ENCODE peak calls at places on chromosomes 11 and 22, in ten cellular contexts. S is uterus, R is body of pancreas, L is A549, H is IMR-90, W is ovary, G is prostate gland, I is HCT116, F is Peyer's patch, C is stomach. P is an unnamed sample.

GRCh38 chr11:130599073-130599654 is 150.7 kb downstream of the ADAMTS15 start:
- DNase-seq in S (peak; percentile 48), R (peak; percentile 49), L (no peak), H (peak; percentile 50), W (peak; percentile 73), G (no peak), I (no peak), F (peak; percentile 71), C (peak; percentile 57), P (no peak)

GRCh38 chr22:36589856-36590255 is 60.9 kb upstream of the EIF3D start:
- DNase-seq in S (no peak), R (no peak), L (no peak), H (no peak), W (no peak), G (no peak), I (no peak), F (no peak), C (no peak), P (no peak)

GRCh38 chr11:94897330-94897768 is 76.0 kb downstream of the CWC15 start:
- DNase-seq in S (peak; percentile 67), R (peak; percentile 58), L (peak; percentile 10), H (peak; percentile 45), W (peak; percentile 53), G (peak; percentile 23), I (peak; percentile 47), F (peak; percentile 70), C (peak; percentile 67), P (peak; percentile 45)

GRCh38 chr11:11505190-11505589 is 116.6 kb downstream of the GALNT18 start:
- DNase-seq in S (no peak), R (no peak), L (no peak), H (peak; percentile 33), W (no peak), G (no peak), I (no peak), F (no peak), C (no peak), P (no peak)

GRCh38 chr11:32584921-32585320 is 1.3 kb downstream of the EIF3M start:
- DNase-seq in S (no peak), R (no peak), L (no peak), H (no peak), W (no peak), G (no peak), I (no peak), F (no peak), C (no peak), P (no peak)

GRCh38 chr22:40723396-40723933 is 44.2 kb downstream of the MCHR1 start:
- DNase-seq in S (no peak), R (no peak), L (no peak), H (no peak), W (no peak), G (no peak), I (no peak), F (no peak), C (no peak), P (no peak)

GRCh38 chr11:14626650-14627049 is 17.0 kb upstream of the PDE3B start:
- DNase-seq in S (no peak), R (no peak), L (no peak), H (no peak), W (no peak), G (no peak), I (no peak), F (no peak), C (no peak), P (no peak)

GRCh38 chr22:37161442-37161841 is 11.7 kb upstream of the IL2RB start:
- DNase-seq in S (no peak), R (no peak), L (peak; percentile 25), H (no peak), W (no peak), G (no peak), I (peak; percentile 23), F (no peak), C (no peak), P (no peak)

DNA sequence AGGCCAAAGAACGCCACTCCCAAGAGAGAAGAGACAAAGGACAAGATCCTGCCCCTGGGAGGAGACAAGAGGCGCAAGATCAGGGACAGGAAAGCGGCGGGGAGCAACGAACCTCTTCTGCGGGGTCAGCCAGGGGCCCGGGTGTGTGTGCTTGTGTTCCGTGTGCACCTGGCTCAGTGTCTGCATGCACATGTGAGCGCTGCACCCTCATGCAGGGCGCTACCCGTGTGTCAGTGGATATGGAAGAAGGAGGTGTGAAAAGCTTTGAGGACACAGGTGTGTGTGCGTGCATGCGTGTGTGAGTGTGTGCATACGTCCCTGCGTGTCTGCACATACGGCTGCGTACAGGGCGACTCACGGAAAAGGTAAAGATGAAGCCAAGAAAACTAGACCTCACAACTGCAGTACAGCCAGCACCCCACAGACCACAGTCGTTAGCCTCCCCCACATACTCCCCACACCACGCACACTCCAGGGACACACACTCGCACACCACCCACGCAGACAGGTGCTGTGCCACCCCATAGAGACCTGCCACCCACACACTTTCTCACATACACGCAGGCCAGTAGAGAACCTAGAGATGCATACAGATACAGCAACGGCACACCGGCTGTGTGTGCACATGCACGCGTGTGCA is 11.0 kb upstream of the IGSF9B start:
- DNase-seq in S (no peak), R (no peak), L (no peak), H (no peak), W (no peak), G (no peak), I (no peak), F (no peak), C (no peak), P (no peak)
- H3K4me3 ChIP-seq in S (no peak overlapping the region), R (no peak overlapping the region), L (no peak overlapping the region), H (no peak overlapping the region), W (no peak overlapping the region), G (no peak overlapping the region), I (peak overlapping the region; percentile 17), F (no peak overlapping the region), C (no peak overlapping the region), P (no peak overlapping the region)

GRCh38 chr11:2769779-2770555 is 70.2 kb upstream of the KCNQ1OT1 start:
- DNase-seq in S (no peak), R (peak; percentile 10), L (no peak), H (no peak), W (peak; percentile 31), G (peak; percentile 3), I (no peak), F (peak; percentile 33), C (no peak), P (peak; percentile 6)

GRCh38 chr11:2769409-2769778 is 69.6 kb upstream of the KCNQ1OT1 start:
- DNase-seq in S (no peak), R (no peak), L (no peak), H (no peak), W (no peak), G (no peak), I (no peak), F (peak; percentile 14), C (peak; percentile 15), P (peak; percentile 10)

GRCh38 chr11:2767751-2768150 is 68.0 kb upstream of the KCNQ1OT1 start:
- DNase-seq in S (no peak), R (no peak), L (no peak), H (no peak), W (no peak), G (peak; percentile 0), I (no peak), F (no peak), C (no peak), P (peak; percentile 26)

GRCh38 chr11:2767071-2767470 is 67.3 kb upstream of the KCNQ1OT1 start:
- DNase-seq in S (no peak), R (no peak), L (no peak), H (no peak), W (no peak), G (no peak), I (no peak), F (no peak), C (no peak), P (no peak)

DNA sequence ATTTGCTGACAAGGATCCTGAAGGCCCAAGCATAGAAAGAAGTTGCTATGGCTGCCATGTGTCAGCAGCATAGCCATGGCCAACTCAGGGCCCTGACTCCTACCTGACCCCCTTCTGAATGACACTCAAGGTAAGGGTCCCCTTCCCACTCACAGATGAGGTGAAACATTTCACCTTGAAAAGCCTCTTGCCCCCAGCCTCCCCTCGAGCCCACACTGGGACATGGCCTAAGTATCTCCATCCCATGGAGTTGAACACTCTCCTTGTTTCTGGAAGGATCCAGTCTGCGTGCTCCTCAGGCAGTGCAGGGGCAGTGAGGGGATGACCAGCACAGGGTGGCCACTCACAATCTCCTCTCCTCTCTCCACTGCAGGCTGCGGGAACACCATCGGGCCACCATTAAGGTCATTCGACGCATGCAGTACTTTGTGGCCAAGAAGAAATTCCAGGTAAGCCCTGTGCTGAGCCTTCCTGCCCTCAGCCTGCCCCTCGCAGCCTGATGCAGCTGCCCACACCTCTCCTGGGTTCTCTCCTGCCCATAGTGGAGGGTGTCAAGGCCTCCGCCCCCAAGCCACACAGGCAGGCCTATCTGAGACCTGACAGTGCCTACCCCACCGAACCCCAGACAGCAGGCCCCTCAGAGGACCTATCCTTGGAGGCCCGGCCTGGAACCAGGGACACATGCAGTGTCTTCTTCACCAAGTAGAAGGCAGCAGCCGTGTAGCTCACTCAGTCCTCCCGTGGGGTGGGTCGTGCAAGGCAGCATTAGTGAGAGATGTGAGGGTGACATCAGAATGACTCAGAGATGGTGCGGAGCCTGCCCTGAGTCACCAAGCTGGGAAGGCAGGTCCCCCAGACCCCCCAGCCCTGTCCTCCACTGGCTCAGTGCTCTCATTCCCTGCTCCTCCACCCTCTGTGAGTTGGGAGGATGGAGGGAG is 68.9 kb upstream of the KCNQ1OT1 start:
- DNase-seq in S (no peak), R (no peak), L (peak; percentile 65), H (peak; percentile 93), W (peak; percentile 25), G (peak; percentile 1), I (peak; percentile 38), F (peak; percentile 40), C (peak; percentile 17), P (peak; percentile 11)
- TF ChIP-seq POLR2A in S (no peak), R (no peak), L (no peak), H (no peak), W (no peak), G (no peak), I (no peak), F (no peak), C (no peak), P (no peak)

GRCh38 chr11:70670684-70671034 is 272.3 kb downstream of the CTTN start:
- DNase-seq in S (no peak), R (no peak), L (no peak), H (no peak), W (no peak), G (no peak), I (no peak), F (no peak), C (no peak), P (no peak)

GRCh38 chr11:70668204-70669202 is 270.2 kb downstream of the CTTN start:
- DNase-seq in S (no peak), R (no peak), L (no peak), H (peak; percentile 38), W (no peak), G (no peak), I (no peak), F (no peak), C (no peak), P (no peak)

GRCh38 chr11:70667767-70668166 is 269.4 kb downstream of the CTTN start:
- DNase-seq in S (no peak), R (no peak), L (no peak), H (no peak), W (no peak), G (no peak), I (no peak), F (no peak), C (no peak), P (no peak)

GRCh38 chr11:70669871-70670683 is 271.7 kb downstream of the CTTN start:
- DNase-seq in S (no peak), R (no peak), L (no peak), H (no peak), W (no peak), G (no peak), I (no peak), F (no peak), C (no peak), P (no peak)

DNA sequence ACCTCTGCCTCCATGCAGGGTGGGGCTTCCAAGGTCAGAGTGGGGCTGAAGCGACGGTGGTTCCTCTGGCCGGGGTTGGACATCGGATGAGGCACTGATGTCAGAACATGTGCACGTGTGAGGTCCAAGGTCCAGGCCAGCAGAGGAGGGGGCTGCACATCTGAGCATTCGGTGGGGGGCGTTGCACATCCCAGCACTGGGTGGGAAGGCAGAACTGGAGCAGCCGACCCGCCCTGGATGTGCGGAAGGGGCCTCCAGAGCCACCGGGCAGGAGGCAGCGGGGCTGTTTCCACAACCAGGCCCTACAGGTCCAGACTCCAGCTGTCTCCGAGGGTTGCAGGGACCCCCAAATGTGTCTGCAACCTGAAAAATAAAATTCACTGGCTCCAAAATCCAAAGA is 271.0 kb downstream of the CTTN start:
- DNase-seq in S (no peak), R (no peak), L (no peak), H (no peak), W (no peak), G (no peak), I (no peak), F (no peak), C (no peak), P (no peak)
- H3K4me3 ChIP-seq in S (no peak overlapping the region), R (no peak overlapping the region), L (no peak overlapping the region), H (no peak overlapping the region), W (no peak overlapping the region), G (no peak overlapping the region), I (no peak overlapping the region), F (no peak overlapping the region), C (no peak overlapping the region), P (no peak overlapping the region)

DNA sequence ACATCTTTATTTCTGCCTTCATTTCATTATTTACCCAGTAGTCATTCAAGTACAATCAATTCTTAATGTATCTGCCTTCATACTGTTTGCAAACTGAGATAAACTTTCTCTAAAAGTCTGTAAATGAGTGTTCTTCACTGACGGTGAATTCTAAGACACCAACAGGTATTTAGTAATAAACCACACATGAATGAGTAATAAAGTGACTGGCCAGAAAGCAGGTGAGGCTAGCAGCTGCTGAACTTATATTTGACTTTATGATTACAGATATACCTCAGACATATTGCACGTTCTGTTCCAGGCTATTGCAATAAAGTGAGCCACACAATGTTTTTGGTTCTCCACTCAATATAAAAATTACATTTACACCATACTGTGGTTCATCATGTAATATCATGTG is 1894.0 kb upstream of the RAG2 start:
- DNase-seq in S (no peak), R (no peak), L (no peak), H (no peak), W (no peak), G (no peak), I (no peak), F (no peak), C (no peak), P (no peak)
- TF ChIP-seq POLR2A in S (no peak), R (no peak), L (no peak), H (no peak), W (no peak), G (no peak), I (no peak), F (no peak), C (no peak), P (no peak)

P was measured in lower leg skin.